ENCODE peak calls at places on chromosomes 16 and 17, in six cellular contexts. One of them, this sample, is unnamed.

GRCh38 chr16:68802190-68802589 is 41.1 kb upstream of the TANGO6 start:
- DNase-seq in transverse colon: no peak
- DNase-seq in GM23248: peak; percentile 13
- DNase-seq in A549: no peak
- DNase-seq in tibial artery: no peak
- DNase-seq in body of pancreas: no peak
- DNase-seq in this sample: no peak

GRCh38 chr17:1006054-1006453 is 9.1 kb downstream of the TIMM22 start:
- DNase-seq in A549: no peak
- DNase-seq in tibial artery: no peak
- DNase-seq in GM23248: no peak
- DNase-seq in body of pancreas: peak; percentile 62
- DNase-seq in transverse colon: peak; percentile 59
- DNase-seq in this sample: peak; percentile 71

GRCh38 chr16:79668502-79668901 is 68.0 kb upstream of the MAF start:
- DNase-seq in tibial artery: no peak
- DNase-seq in transverse colon: no peak
- DNase-seq in body of pancreas: no peak
- DNase-seq in GM23248: no peak
- DNase-seq in A549: no peak
- DNase-seq in this sample: no peak

GRCh38 chr16:78842950-78843349 is 743.5 kb downstream of the WWOX start:
- DNase-seq in tibial artery: no peak
- DNase-seq in body of pancreas: no peak
- DNase-seq in transverse colon: no peak
- DNase-seq in A549: no peak
- DNase-seq in GM23248: no peak
- DNase-seq in this sample: no peak

GRCh38 chr16:27426423-27427408 is 24.7 kb downstream of the IL21R start:
- DNase-seq in tibial artery: peak; percentile 49
- DNase-seq in transverse colon: peak; percentile 38
- DNase-seq in A549: peak; percentile 47
- DNase-seq in body of pancreas: no peak
- DNase-seq in GM23248: peak; percentile 94
- DNase-seq in this sample: peak; percentile 78

GRCh38 chr16:51040637-51041036 is 110.4 kb downstream of the SALL1 start:
- DNase-seq in transverse colon: no peak
- DNase-seq in GM23248: no peak
- DNase-seq in A549: no peak
- DNase-seq in tibial artery: no peak
- DNase-seq in body of pancreas: no peak
- DNase-seq in this sample: no peak

GRCh38 chr16:610513-611381 is 20.0 kb upstream of the WFIKKN1 start:
- DNase-seq in A549: no peak
- DNase-seq in GM23248: peak; percentile 52
- DNase-seq in tibial artery: no peak
- DNase-seq in transverse colon: peak; percentile 68
- DNase-seq in body of pancreas: peak; percentile 73
- DNase-seq in this sample: no peak

GRCh38 chr17:2926019-2926650 is 129.9 kb downstream of the RAP1GAP2 start:
- DNase-seq in transverse colon: no peak
- DNase-seq in GM23248: peak; percentile 86
- DNase-seq in tibial artery: no peak
- DNase-seq in A549: peak; percentile 53
- DNase-seq in body of pancreas: no peak
- DNase-seq in this sample: no peak

GRCh38 chr17:51371732-51372151 is 111.4 kb downstream of the UTP18 start:
- DNase-seq in body of pancreas: peak; percentile 27
- DNase-seq in GM23248: peak; percentile 57
- DNase-seq in tibial artery: peak; percentile 28
- DNase-seq in A549: peak; percentile 86
- DNase-seq in transverse colon: no peak
- DNase-seq in this sample: no peak

GRCh38 chr17:57879437-57880085 is 29.7 kb upstream of the MRPS23 start:
- DNase-seq in tibial artery: no peak
- DNase-seq in body of pancreas: no peak
- DNase-seq in GM23248: no peak
- DNase-seq in A549: peak; percentile 82
- DNase-seq in transverse colon: no peak
- DNase-seq in this sample: no peak

GRCh38 chr17:35057332-35057915 is 6.1 kb downstream of the RFFL start:
- DNase-seq in body of pancreas: no peak
- DNase-seq in transverse colon: no peak
- DNase-seq in A549: no peak
- DNase-seq in GM23248: no peak
- DNase-seq in tibial artery: no peak
- DNase-seq in this sample: no peak

GRCh38 chr17:80195671-80196529 is 24.2 kb downstream of the SGSH start:
- DNase-seq in GM23248: peak; percentile 36
- DNase-seq in transverse colon: no peak
- DNase-seq in body of pancreas: no peak
- DNase-seq in A549: no peak
- DNase-seq in tibial artery: no peak
- DNase-seq in this sample: no peak

GRCh38 chr16:66717112-66717675 is 20.7 kb upstream of the CMTM4 start:
- DNase-seq in GM23248: peak; percentile 82
- DNase-seq in tibial artery: no peak
- DNase-seq in A549: peak; percentile 51
- DNase-seq in body of pancreas: no peak
- DNase-seq in transverse colon: peak; percentile 47
- DNase-seq in this sample: no peak

GRCh38 chr17:35174835-35175334 is 19.3 kb downstream of the SLC35G3 start:
- DNase-seq in GM23248: no peak
- DNase-seq in tibial artery: no peak
- DNase-seq in transverse colon: no peak
- DNase-seq in body of pancreas: no peak
- DNase-seq in A549: no peak
- DNase-seq in this sample: no peak

GRCh38 chr16:46801428-46802049 is 29.4 kb downstream of the C16orf87 start:
- DNase-seq in body of pancreas: no peak
- DNase-seq in A549: peak; percentile 37
- DNase-seq in GM23248: peak; percentile 66
- DNase-seq in transverse colon: no peak
- DNase-seq in tibial artery: no peak
- DNase-seq in this sample: no peak

GRCh38 chr17:42653179-42654124 is 5.6 kb upstream of the TUBG2 start:
- DNase-seq in GM23248: peak; percentile 87
- DNase-seq in transverse colon: peak; percentile 31
- DNase-seq in tibial artery: peak; percentile 61
- DNase-seq in body of pancreas: peak; percentile 70
- DNase-seq in A549: no peak
- DNase-seq in this sample: peak; percentile 79

GRCh38 chr17:75876190-75876937 is 2.0 kb downstream of the TRIM47 start:
- DNase-seq in body of pancreas: peak; percentile 70
- DNase-seq in GM23248: peak; percentile 33
- DNase-seq in A549: peak; percentile 74
- DNase-seq in tibial artery: no peak
- DNase-seq in transverse colon: peak; percentile 86
- DNase-seq in this sample: peak; percentile 83

GRCh38 chr17:9646556-9646905 is 1.2 kb downstream of the USP43 start:
- DNase-seq in transverse colon: no peak
- DNase-seq in tibial artery: no peak
- DNase-seq in GM23248: no peak
- DNase-seq in A549: no peak
- DNase-seq in body of pancreas: no peak
- DNase-seq in this sample: no peak

GRCh38 chr17:76239538-76240274 is 587 bp downstream of the RNF157 start:
- DNase-seq in body of pancreas: no peak
- DNase-seq in transverse colon: no peak
- DNase-seq in tibial artery: no peak
- DNase-seq in GM23248: peak; percentile 16
- DNase-seq in A549: no peak
- DNase-seq in this sample: peak; percentile 79

GRCh38 chr16:56013962-56014552 is 138.9 kb upstream of the CES5A start:
- DNase-seq in transverse colon: peak; percentile 8
- DNase-seq in GM23248: peak; percentile 41
- DNase-seq in A549: peak; percentile 36
- DNase-seq in body of pancreas: peak; percentile 13
- DNase-seq in tibial artery: no peak
- DNase-seq in this sample: peak; percentile 52

GRCh38 chr16:66660422-66661209 is 35.9 kb downstream of the CMTM4 start:
- DNase-seq in body of pancreas: peak; percentile 52
- DNase-seq in GM23248: peak; percentile 94
- DNase-seq in tibial artery: peak; percentile 73
- DNase-seq in transverse colon: peak; percentile 38
- DNase-seq in A549: peak; percentile 84
- DNase-seq in this sample: peak; percentile 81

GRCh38 chr16:14357328-14357727 is 272.7 kb downstream of the PARN start:
- DNase-seq in A549: no peak
- DNase-seq in body of pancreas: no peak
- DNase-seq in tibial artery: no peak
- DNase-seq in transverse colon: no peak
- DNase-seq in GM23248: no peak
- DNase-seq in this sample: no peak

GRCh38 chr17:64103751-64104364 is 26.1 kb downstream of the ERN1 start:
- DNase-seq in GM23248: peak; percentile 68
- DNase-seq in A549: no peak
- DNase-seq in body of pancreas: no peak
- DNase-seq in tibial artery: no peak
- DNase-seq in transverse colon: no peak
- DNase-seq in this sample: no peak

GRCh38 chr16:22008215-22009142 is 568 bp downstream of the MOSMO start:
- DNase-seq in tibial artery: peak; percentile 31
- DNase-seq in transverse colon: peak; percentile 24
- DNase-seq in A549: peak; percentile 16
- DNase-seq in GM23248: peak; percentile 32
- DNase-seq in body of pancreas: peak; percentile 30
- DNase-seq in this sample: no peak

GRCh38 chr16:22005746-22006145 is 2.2 kb upstream of the MOSMO start:
- DNase-seq in tibial artery: no peak
- DNase-seq in body of pancreas: no peak
- DNase-seq in GM23248: no peak
- DNase-seq in A549: no peak
- DNase-seq in transverse colon: no peak
- DNase-seq in this sample: no peak

GRCh38 chr16:22006636-22007035 is 1.3 kb upstream of the MOSMO start:
- DNase-seq in transverse colon: no peak
- DNase-seq in body of pancreas: no peak
- DNase-seq in GM23248: no peak
- DNase-seq in A549: no peak
- DNase-seq in tibial artery: no peak
- DNase-seq in this sample: no peak

GRCh38 chr16:22007159-22007508 is 777 bp upstream of the MOSMO start:
- DNase-seq in A549: no peak
- DNase-seq in tibial artery: no peak
- DNase-seq in body of pancreas: no peak
- DNase-seq in GM23248: no peak
- DNase-seq in transverse colon: no peak
- DNase-seq in this sample: no peak

DNA sequence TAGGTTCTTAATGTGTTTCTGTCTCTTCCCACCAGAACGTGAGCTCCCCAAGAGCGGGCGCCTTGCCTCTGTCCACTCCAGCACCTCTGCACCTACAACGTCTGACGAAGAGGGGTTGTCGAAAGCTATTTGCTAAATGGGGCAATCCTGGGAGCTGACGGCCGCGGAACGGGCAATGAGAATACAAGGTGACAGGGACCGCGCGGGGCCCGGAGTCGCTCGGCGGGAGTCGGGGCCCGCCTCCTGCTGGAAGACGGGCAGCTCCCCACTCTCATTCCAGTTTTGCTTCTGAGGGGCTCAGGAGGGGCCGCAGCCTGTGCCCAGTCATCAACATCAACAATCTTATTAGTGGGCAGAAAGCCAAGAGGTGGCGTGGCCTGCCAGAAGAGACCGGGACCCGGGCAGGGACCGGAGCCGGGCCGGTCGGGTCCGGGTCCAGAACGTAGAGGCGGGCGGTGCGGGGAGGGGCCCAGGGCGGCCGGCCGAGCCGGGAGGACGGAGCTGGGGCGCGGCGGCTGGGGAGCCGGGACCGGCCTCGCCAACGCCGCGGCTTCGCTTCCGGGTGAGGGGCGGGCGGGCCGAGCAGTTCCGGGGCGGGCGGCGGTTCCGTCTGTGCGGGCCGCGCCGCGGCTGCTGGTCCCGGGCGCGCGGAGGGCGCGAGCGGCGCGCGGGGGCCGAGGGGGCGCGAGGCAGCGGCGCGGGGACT is at the start of gene MOSMO:
- DNase-seq in GM23248: peak; percentile 89
- DNase-seq in A549: peak; percentile 46
- DNase-seq in body of pancreas: peak; percentile 71
- DNase-seq in tibial artery: peak; percentile 65
- DNase-seq in transverse colon: peak; percentile 79
- DNase-seq in this sample: peak; percentile 82
- H3K27ac ChIP-seq in GM23248: peak within 1 kb of the TSS; percentile 61
- H3K27ac ChIP-seq in A549: peak within 1 kb of the TSS; percentile 91
- H3K27ac ChIP-seq in body of pancreas: peak within 1 kb of the TSS; percentile 69
- H3K27ac ChIP-seq in tibial artery: peak within 1 kb of the TSS; percentile 76
- H3K27ac ChIP-seq in transverse colon: peak within 1 kb of the TSS; percentile 93
- H3K27ac ChIP-seq in this sample: peak within 1 kb of the TSS; percentile 14

DNA sequence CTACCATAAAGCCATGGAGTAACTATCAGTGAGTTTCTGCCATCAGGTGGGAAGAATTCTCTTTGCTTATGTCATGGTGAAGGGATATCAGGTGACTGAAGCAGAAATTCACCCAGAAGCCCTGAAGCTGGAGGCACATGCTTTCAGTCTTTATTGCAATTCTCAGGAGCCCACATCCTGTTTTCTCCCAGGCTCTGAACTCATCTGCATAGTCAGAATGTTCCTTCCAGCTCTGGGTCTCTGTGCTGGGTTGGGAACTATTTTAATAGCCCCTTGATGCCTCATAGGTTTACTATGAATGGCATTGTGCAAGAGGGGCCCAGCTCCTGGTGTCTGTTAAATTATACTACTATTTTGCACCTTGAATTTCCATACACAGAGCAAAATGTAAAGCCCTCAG is 198.4 kb upstream of the SOX9 start:
- DNase-seq in A549: no peak
- DNase-seq in GM23248: peak; percentile 81
- DNase-seq in transverse colon: no peak
- DNase-seq in body of pancreas: no peak
- DNase-seq in tibial artery: no peak
- DNase-seq in this sample: no peak
- H3K27ac ChIP-seq in A549: no peak overlapping the region
- H3K27ac ChIP-seq in GM23248: peak overlapping the region; percentile 44
- H3K27ac ChIP-seq in transverse colon: no peak overlapping the region
- H3K27ac ChIP-seq in body of pancreas: no peak overlapping the region
- H3K27ac ChIP-seq in tibial artery: no peak overlapping the region
- H3K27ac ChIP-seq in this sample: no peak overlapping the region

DNA sequence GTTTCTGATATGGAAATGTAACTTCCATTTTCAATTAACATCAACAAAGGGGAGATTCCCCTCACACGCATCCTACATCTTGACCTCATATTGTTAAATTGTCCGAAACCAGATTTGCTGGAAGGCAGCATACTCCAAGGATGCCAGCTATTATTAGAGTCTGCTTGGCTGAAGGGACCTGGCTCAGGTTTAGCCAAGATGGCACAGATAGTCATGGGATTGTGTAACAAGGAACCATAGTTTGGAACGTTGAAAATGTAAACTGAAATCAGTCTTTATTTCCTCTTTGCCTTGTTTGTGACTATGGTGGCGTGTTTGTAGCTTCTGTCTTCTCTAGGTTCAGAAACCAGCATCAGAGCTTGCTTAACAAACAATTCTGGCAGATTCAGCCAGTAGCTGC is 5.9 kb downstream of the ARSG start:
- DNase-seq in transverse colon: no peak
- DNase-seq in GM23248: peak; percentile 33
- DNase-seq in body of pancreas: no peak
- DNase-seq in tibial artery: no peak
- DNase-seq in A549: no peak
- DNase-seq in this sample: no peak
- H3K27ac ChIP-seq in transverse colon: peak overlapping the region; percentile 20
- H3K27ac ChIP-seq in GM23248: no peak overlapping the region
- H3K27ac ChIP-seq in body of pancreas: no peak overlapping the region
- H3K27ac ChIP-seq in tibial artery: no peak overlapping the region
- H3K27ac ChIP-seq in A549: no peak overlapping the region
- H3K27ac ChIP-seq in this sample: no peak overlapping the region

GRCh38 chr17:40555296-40556190 is 9.7 kb downstream of the CCR7 start:
- DNase-seq in A549: no peak
- DNase-seq in tibial artery: peak; percentile 19
- DNase-seq in GM23248: no peak
- DNase-seq in transverse colon: no peak
- DNase-seq in body of pancreas: no peak
- DNase-seq in this sample: peak; percentile 34
- H3K27ac ChIP-seq in A549: peak overlapping the region; percentile 99
- H3K27ac ChIP-seq in tibial artery: no peak overlapping the region
- H3K27ac ChIP-seq in GM23248: no peak overlapping the region
- H3K27ac ChIP-seq in transverse colon: no peak overlapping the region
- H3K27ac ChIP-seq in body of pancreas: no peak overlapping the region
- H3K27ac ChIP-seq in this sample: no peak overlapping the region

This sample was measured in aorta.